ENCODE peak calls at places on chromosomes 16 and 17, in six cellular contexts. One of them, this sample, is unnamed.

GRCh38 chr16:23584186-23585076 is 11.7 kb downstream of the NDUFAB1 start:
- DNase-seq in glutamatergic neuron: no peak
- DNase-seq in right atrium auricular region: no peak
- DNase-seq in activated CD8-positive, alpha-beta T cell treated with anti-CD3 and anti-CD28 coated beads for 36 hours: no peak
- DNase-seq in adrenal gland: no peak
- DNase-seq in kidney epithelial cell: no peak
- DNase-seq in this sample: no peak

GRCh38 chr17:79024901-79025737 is 1.1 kb downstream of the C1QTNF1 start:
- DNase-seq in glutamatergic neuron: no peak
- DNase-seq in right atrium auricular region: no peak
- DNase-seq in activated CD8-positive, alpha-beta T cell treated with anti-CD3 and anti-CD28 coated beads for 36 hours: no peak
- DNase-seq in adrenal gland: no peak
- DNase-seq in kidney epithelial cell: no peak
- DNase-seq in this sample: no peak

GRCh38 chr16:30476991-30477390 is 4.4 kb downstream of the ITGAL start:
- DNase-seq in glutamatergic neuron: no peak
- DNase-seq in right atrium auricular region: no peak
- DNase-seq in activated CD8-positive, alpha-beta T cell treated with anti-CD3 and anti-CD28 coated beads for 36 hours: no peak
- DNase-seq in adrenal gland: no peak
- DNase-seq in kidney epithelial cell: no peak
- DNase-seq in this sample: no peak

GRCh38 chr17:58789160-58789559 is 33.5 kb downstream of the PPM1E start:
- DNase-seq in glutamatergic neuron: no peak
- DNase-seq in right atrium auricular region: no peak
- DNase-seq in activated CD8-positive, alpha-beta T cell treated with anti-CD3 and anti-CD28 coated beads for 36 hours: peak
- DNase-seq in adrenal gland: no peak
- DNase-seq in kidney epithelial cell: no peak
- DNase-seq in this sample: no peak

GRCh38 chr16:26930776-26931175 is 136.0 kb upstream of the C16orf82 start:
- DNase-seq in glutamatergic neuron: no peak
- DNase-seq in right atrium auricular region: no peak
- DNase-seq in activated CD8-positive, alpha-beta T cell treated with anti-CD3 and anti-CD28 coated beads for 36 hours: no peak
- DNase-seq in adrenal gland: no peak
- DNase-seq in kidney epithelial cell: no peak
- DNase-seq in this sample: no peak

GRCh38 chr17:72560303-72561247 is 439.8 kb downstream of the SOX9 start:
- DNase-seq in glutamatergic neuron: peak
- DNase-seq in right atrium auricular region: no peak
- DNase-seq in activated CD8-positive, alpha-beta T cell treated with anti-CD3 and anti-CD28 coated beads for 36 hours: peak
- DNase-seq in adrenal gland: no peak
- DNase-seq in kidney epithelial cell: no peak
- DNase-seq in this sample: no peak

GRCh38 chr16:71637398-71637797 is 11.4 kb downstream of the MARVELD3 start:
- DNase-seq in glutamatergic neuron: no peak
- DNase-seq in right atrium auricular region: peak
- DNase-seq in activated CD8-positive, alpha-beta T cell treated with anti-CD3 and anti-CD28 coated beads for 36 hours: no peak
- DNase-seq in adrenal gland: no peak
- DNase-seq in kidney epithelial cell: no peak
- DNase-seq in this sample: no peak

GRCh38 chr17:75920045-75920560 is 15.4 kb upstream of the MRPL38 start:
- DNase-seq in glutamatergic neuron: no peak
- DNase-seq in right atrium auricular region: no peak
- DNase-seq in activated CD8-positive, alpha-beta T cell treated with anti-CD3 and anti-CD28 coated beads for 36 hours: no peak
- DNase-seq in adrenal gland: no peak
- DNase-seq in kidney epithelial cell: no peak
- DNase-seq in this sample: no peak

GRCh38 chr17:40415390-40415789 is 2.3 kb downstream of the TOP2A start:
- DNase-seq in glutamatergic neuron: no peak
- DNase-seq in right atrium auricular region: no peak
- DNase-seq in activated CD8-positive, alpha-beta T cell treated with anti-CD3 and anti-CD28 coated beads for 36 hours: no peak
- DNase-seq in adrenal gland: no peak
- DNase-seq in kidney epithelial cell: no peak
- DNase-seq in this sample: no peak

GRCh38 chr17:2008332-2009126 is 16.6 kb downstream of the RTN4RL1 start:
- DNase-seq in glutamatergic neuron: no peak
- DNase-seq in right atrium auricular region: no peak
- DNase-seq in activated CD8-positive, alpha-beta T cell treated with anti-CD3 and anti-CD28 coated beads for 36 hours: no peak
- DNase-seq in adrenal gland: no peak
- DNase-seq in kidney epithelial cell: no peak
- DNase-seq in this sample: no peak

GRCh38 chr16:29809850-29810698 is 1.9 kb upstream of the PRRT2 start:
- DNase-seq in glutamatergic neuron: no peak
- DNase-seq in right atrium auricular region: no peak
- DNase-seq in activated CD8-positive, alpha-beta T cell treated with anti-CD3 and anti-CD28 coated beads for 36 hours: peak
- DNase-seq in adrenal gland: no peak
- DNase-seq in kidney epithelial cell: no peak
- DNase-seq in this sample: no peak

GRCh38 chr17:304461-304860 is 48.1 kb downstream of the RPH3AL start:
- DNase-seq in glutamatergic neuron: no peak
- DNase-seq in right atrium auricular region: no peak
- DNase-seq in activated CD8-positive, alpha-beta T cell treated with anti-CD3 and anti-CD28 coated beads for 36 hours: no peak
- DNase-seq in adrenal gland: no peak
- DNase-seq in kidney epithelial cell: no peak
- DNase-seq in this sample: no peak

GRCh38 chr16:11183951-11184350 is 72.1 kb downstream of the SOCS1 start:
- DNase-seq in glutamatergic neuron: no peak
- DNase-seq in right atrium auricular region: no peak
- DNase-seq in activated CD8-positive, alpha-beta T cell treated with anti-CD3 and anti-CD28 coated beads for 36 hours: no peak
- DNase-seq in adrenal gland: no peak
- DNase-seq in kidney epithelial cell: no peak
- DNase-seq in this sample: no peak

GRCh38 chr17:78643326-78643725 is 66.1 kb upstream of the DNAH17 start:
- DNase-seq in glutamatergic neuron: no peak
- DNase-seq in right atrium auricular region: no peak
- DNase-seq in activated CD8-positive, alpha-beta T cell treated with anti-CD3 and anti-CD28 coated beads for 36 hours: no peak
- DNase-seq in adrenal gland: no peak
- DNase-seq in kidney epithelial cell: no peak
- DNase-seq in this sample: no peak

GRCh38 chr17:7849185-7850117 is 5.4 kb upstream of the TMEM88 start:
- DNase-seq in glutamatergic neuron: no peak
- DNase-seq in right atrium auricular region: no peak
- DNase-seq in activated CD8-positive, alpha-beta T cell treated with anti-CD3 and anti-CD28 coated beads for 36 hours: no peak
- DNase-seq in adrenal gland: no peak
- DNase-seq in kidney epithelial cell: no peak
- DNase-seq in this sample: no peak

GRCh38 chr16:72049110-72049509 is 5.2 kb upstream of the HP start:
- DNase-seq in glutamatergic neuron: no peak
- DNase-seq in right atrium auricular region: no peak
- DNase-seq in activated CD8-positive, alpha-beta T cell treated with anti-CD3 and anti-CD28 coated beads for 36 hours: no peak
- DNase-seq in adrenal gland: no peak
- DNase-seq in kidney epithelial cell: no peak
- DNase-seq in this sample: no peak

GRCh38 chr17:58534901-58535421 is 20.5 kb upstream of the MTMR4 start:
- DNase-seq in glutamatergic neuron: no peak
- DNase-seq in right atrium auricular region: no peak
- DNase-seq in activated CD8-positive, alpha-beta T cell treated with anti-CD3 and anti-CD28 coated beads for 36 hours: no peak
- DNase-seq in adrenal gland: no peak
- DNase-seq in kidney epithelial cell: no peak
- DNase-seq in this sample: no peak

GRCh38 chr17:81398855-81399451 is 3.7 kb downstream of the BAHCC1 start:
- DNase-seq in glutamatergic neuron: peak
- DNase-seq in right atrium auricular region: no peak
- DNase-seq in activated CD8-positive, alpha-beta T cell treated with anti-CD3 and anti-CD28 coated beads for 36 hours: no peak
- DNase-seq in adrenal gland: no peak
- DNase-seq in kidney epithelial cell: no peak
- DNase-seq in this sample: no peak

GRCh38 chr16:50301626-50302471 is 35.5 kb downstream of the ADCY7 start:
- DNase-seq in glutamatergic neuron: no peak
- DNase-seq in right atrium auricular region: peak
- DNase-seq in activated CD8-positive, alpha-beta T cell treated with anti-CD3 and anti-CD28 coated beads for 36 hours: no peak
- DNase-seq in adrenal gland: no peak
- DNase-seq in kidney epithelial cell: peak
- DNase-seq in this sample: no peak

GRCh38 chr17:57985675-57985974 is 2.4 kb downstream of the VEZF1 start:
- DNase-seq in glutamatergic neuron: no peak
- DNase-seq in right atrium auricular region: no peak
- DNase-seq in activated CD8-positive, alpha-beta T cell treated with anti-CD3 and anti-CD28 coated beads for 36 hours: no peak
- DNase-seq in adrenal gland: no peak
- DNase-seq in kidney epithelial cell: no peak
- DNase-seq in this sample: no peak

GRCh38 chr16:84728853-84729424 is 29.1 kb downstream of the USP10 start:
- DNase-seq in glutamatergic neuron: no peak
- DNase-seq in right atrium auricular region: no peak
- DNase-seq in activated CD8-positive, alpha-beta T cell treated with anti-CD3 and anti-CD28 coated beads for 36 hours: no peak
- DNase-seq in adrenal gland: no peak
- DNase-seq in kidney epithelial cell: no peak
- DNase-seq in this sample: no peak

GRCh38 chr16:84732674-84733352 is 33.0 kb downstream of the USP10 start:
- DNase-seq in glutamatergic neuron: no peak
- DNase-seq in right atrium auricular region: no peak
- DNase-seq in activated CD8-positive, alpha-beta T cell treated with anti-CD3 and anti-CD28 coated beads for 36 hours: no peak
- DNase-seq in adrenal gland: no peak
- DNase-seq in kidney epithelial cell: no peak
- DNase-seq in this sample: no peak

GRCh38 chr16:84729716-84730320 is 30.0 kb downstream of the USP10 start:
- DNase-seq in glutamatergic neuron: no peak
- DNase-seq in right atrium auricular region: no peak
- DNase-seq in activated CD8-positive, alpha-beta T cell treated with anti-CD3 and anti-CD28 coated beads for 36 hours: no peak
- DNase-seq in adrenal gland: no peak
- DNase-seq in kidney epithelial cell: no peak
- DNase-seq in this sample: no peak

GRCh38 chr16:84726670-84727467 is 27.1 kb downstream of the USP10 start:
- DNase-seq in glutamatergic neuron: peak
- DNase-seq in right atrium auricular region: no peak
- DNase-seq in activated CD8-positive, alpha-beta T cell treated with anti-CD3 and anti-CD28 coated beads for 36 hours: peak
- DNase-seq in adrenal gland: no peak
- DNase-seq in kidney epithelial cell: no peak
- DNase-seq in this sample: no peak

DNA sequence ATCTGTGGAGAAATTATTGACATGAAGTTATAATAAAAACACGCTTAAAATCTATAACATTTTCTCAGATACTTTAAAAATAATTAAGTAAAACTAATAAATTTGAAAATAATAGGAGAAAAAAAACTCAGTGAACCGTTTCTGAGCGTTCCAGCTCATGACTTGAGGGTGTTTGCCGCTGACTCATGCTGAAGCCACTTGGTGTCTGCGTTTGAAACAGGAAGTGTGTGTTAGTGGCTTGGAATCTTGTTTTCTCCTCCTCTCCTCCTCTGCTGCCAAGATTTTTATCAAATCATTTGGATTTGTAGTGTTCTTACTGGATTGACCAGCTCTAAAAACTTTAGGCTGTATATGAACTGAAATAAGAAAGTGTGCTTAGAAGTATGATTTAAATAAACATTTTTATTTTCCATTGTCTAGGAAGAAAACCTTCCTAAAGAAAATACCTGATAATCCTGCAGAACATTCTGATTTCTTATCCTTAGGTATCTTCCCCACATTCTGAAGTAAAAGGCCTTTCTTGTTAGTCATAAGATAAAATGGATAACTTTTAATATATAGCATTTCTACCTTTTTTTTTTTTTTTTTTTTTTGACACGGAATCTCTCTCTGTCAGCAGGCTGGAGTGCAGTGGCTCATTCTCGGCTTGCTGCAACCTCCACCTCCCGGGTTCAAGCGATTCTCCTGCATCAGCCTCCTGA is 30.8 kb downstream of the USP10 start:
- DNase-seq in glutamatergic neuron: no peak
- DNase-seq in right atrium auricular region: peak
- DNase-seq in activated CD8-positive, alpha-beta T cell treated with anti-CD3 and anti-CD28 coated beads for 36 hours: peak
- DNase-seq in adrenal gland: peak
- DNase-seq in kidney epithelial cell: peak
- DNase-seq in this sample: no peak
- TF ChIP-seq CTCF in glutamatergic neuron: no peak
- TF ChIP-seq CTCF in right atrium auricular region: no peak
- TF ChIP-seq CTCF in activated CD8-positive, alpha-beta T cell treated with anti-CD3 and anti-CD28 coated beads for 36 hours: no peak
- TF ChIP-seq CTCF in adrenal gland: no peak
- TF ChIP-seq CTCF in kidney epithelial cell: no peak
- TF ChIP-seq CTCF in this sample: no peak

GRCh38 chr17:29862951-29863350 is 67.1 kb downstream of the SSH2 start:
- DNase-seq in glutamatergic neuron: no peak
- DNase-seq in right atrium auricular region: no peak
- DNase-seq in activated CD8-positive, alpha-beta T cell treated with anti-CD3 and anti-CD28 coated beads for 36 hours: no peak
- DNase-seq in adrenal gland: no peak
- DNase-seq in kidney epithelial cell: no peak
- DNase-seq in this sample: no peak

GRCh38 chr17:29870836-29871430 is 59.1 kb downstream of the SSH2 start:
- DNase-seq in glutamatergic neuron: no peak
- DNase-seq in right atrium auricular region: no peak
- DNase-seq in activated CD8-positive, alpha-beta T cell treated with anti-CD3 and anti-CD28 coated beads for 36 hours: no peak
- DNase-seq in adrenal gland: no peak
- DNase-seq in kidney epithelial cell: no peak
- DNase-seq in this sample: no peak

GRCh38 chr17:29862127-29862526 is 67.9 kb downstream of the SSH2 start:
- DNase-seq in glutamatergic neuron: no peak
- DNase-seq in right atrium auricular region: no peak
- DNase-seq in activated CD8-positive, alpha-beta T cell treated with anti-CD3 and anti-CD28 coated beads for 36 hours: no peak
- DNase-seq in adrenal gland: no peak
- DNase-seq in kidney epithelial cell: no peak
- DNase-seq in this sample: no peak

GRCh38 chr17:29866746-29867404 is 63.2 kb downstream of the SSH2 start:
- DNase-seq in glutamatergic neuron: no peak
- DNase-seq in right atrium auricular region: no peak
- DNase-seq in activated CD8-positive, alpha-beta T cell treated with anti-CD3 and anti-CD28 coated beads for 36 hours: no peak
- DNase-seq in adrenal gland: no peak
- DNase-seq in kidney epithelial cell: no peak
- DNase-seq in this sample: no peak

GRCh38 chr17:29867643-29868181 is 62.3 kb downstream of the SSH2 start:
- DNase-seq in glutamatergic neuron: no peak
- DNase-seq in right atrium auricular region: no peak
- DNase-seq in activated CD8-positive, alpha-beta T cell treated with anti-CD3 and anti-CD28 coated beads for 36 hours: no peak
- DNase-seq in adrenal gland: no peak
- DNase-seq in kidney epithelial cell: no peak
- DNase-seq in this sample: no peak
- TF ChIP-seq CTCF in glutamatergic neuron: no peak
- TF ChIP-seq CTCF in right atrium auricular region: peak
- TF ChIP-seq CTCF in activated CD8-positive, alpha-beta T cell treated with anti-CD3 and anti-CD28 coated beads for 36 hours: no peak
- TF ChIP-seq CTCF in adrenal gland: no peak
- TF ChIP-seq CTCF in kidney epithelial cell: peak
- TF ChIP-seq CTCF in this sample: no peak

GRCh38 chr17:17849863-17850373 is 13.1 kb upstream of the SREBF1 start:
- DNase-seq in glutamatergic neuron: no peak
- DNase-seq in right atrium auricular region: peak
- DNase-seq in activated CD8-positive, alpha-beta T cell treated with anti-CD3 and anti-CD28 coated beads for 36 hours: peak
- DNase-seq in adrenal gland: no peak
- DNase-seq in kidney epithelial cell: no peak
- DNase-seq in this sample: no peak
- TF ChIP-seq CTCF in glutamatergic neuron: peak
- TF ChIP-seq CTCF in right atrium auricular region: peak
- TF ChIP-seq CTCF in activated CD8-positive, alpha-beta T cell treated with anti-CD3 and anti-CD28 coated beads for 36 hours: peak
- TF ChIP-seq CTCF in adrenal gland: peak
- TF ChIP-seq CTCF in kidney epithelial cell: peak
- TF ChIP-seq CTCF in this sample: no peak

GRCh38 chr17:42114118-42114517 is 1.6 kb upstream of the DHX58 start:
- DNase-seq in glutamatergic neuron: no peak
- DNase-seq in right atrium auricular region: no peak
- DNase-seq in activated CD8-positive, alpha-beta T cell treated with anti-CD3 and anti-CD28 coated beads for 36 hours: no peak
- DNase-seq in adrenal gland: no peak
- DNase-seq in kidney epithelial cell: no peak
- DNase-seq in this sample: no peak

GRCh38 chr17:42111901-42112551 is 488 bp downstream of the DHX58 start:
- DNase-seq in glutamatergic neuron: no peak
- DNase-seq in right atrium auricular region: no peak
- DNase-seq in activated CD8-positive, alpha-beta T cell treated with anti-CD3 and anti-CD28 coated beads for 36 hours: peak
- DNase-seq in adrenal gland: no peak
- DNase-seq in kidney epithelial cell: no peak
- DNase-seq in this sample: no peak

GRCh38 chr17:42113293-42114069 is 967 bp upstream of the DHX58 start:
- DNase-seq in glutamatergic neuron: no peak
- DNase-seq in right atrium auricular region: no peak
- DNase-seq in activated CD8-positive, alpha-beta T cell treated with anti-CD3 and anti-CD28 coated beads for 36 hours: no peak
- DNase-seq in adrenal gland: no peak
- DNase-seq in kidney epithelial cell: no peak
- DNase-seq in this sample: no peak

GRCh38 chr17:42111265-42111636 is 1.3 kb downstream of the DHX58 start:
- DNase-seq in glutamatergic neuron: no peak
- DNase-seq in right atrium auricular region: no peak
- DNase-seq in activated CD8-positive, alpha-beta T cell treated with anti-CD3 and anti-CD28 coated beads for 36 hours: no peak
- DNase-seq in adrenal gland: no peak
- DNase-seq in kidney epithelial cell: no peak
- DNase-seq in this sample: no peak

GRCh38 chr17:42112552-42113176 is at the start of gene DHX58:
- DNase-seq in glutamatergic neuron: no peak
- DNase-seq in right atrium auricular region: peak
- DNase-seq in activated CD8-positive, alpha-beta T cell treated with anti-CD3 and anti-CD28 coated beads for 36 hours: peak
- DNase-seq in adrenal gland: peak
- DNase-seq in kidney epithelial cell: no peak
- DNase-seq in this sample: no peak
- TF ChIP-seq CTCF in glutamatergic neuron: no peak
- TF ChIP-seq CTCF in right atrium auricular region: no peak
- TF ChIP-seq CTCF in activated CD8-positive, alpha-beta T cell treated with anti-CD3 and anti-CD28 coated beads for 36 hours: no peak
- TF ChIP-seq CTCF in adrenal gland: no peak
- TF ChIP-seq CTCF in kidney epithelial cell: no peak
- TF ChIP-seq CTCF in this sample: no peak

This sample was measured in omental fat pad.